ENCODE peak calls at places on chromosomes 4 and X, in nine cellular contexts. B is lung microvascular endothelial cell, Y is pancreas, P is AG09319, S is NCI-H2081, R is A172, L is foreskin fibroblast, M is fibroblast of villous mesenchyme, X is IMR-90. E is an unnamed sample.
A peak's percentile ranks its signal among the peaks of the same experiment; 100 is the strongest.

GRCh38 chr4:72858328-72858727 is 211.2 kb downstream of the COX18 start:
- DNase-seq in B (no peak), Y (no peak), P (peak; percentile 23), S (no peak), R (peak; percentile 65), L (peak; percentile 5), M (peak; percentile 79), X (peak; percentile 79), E (no peak)

GRCh38 chr4:99324978-99325377 is 3.8 kb upstream of the ADH1B start:
- DNase-seq in B (no peak), Y (peak; percentile 30), P (peak; percentile 79), S (no peak), R (no peak), L (peak; percentile 78), M (peak; percentile 87), X (peak; percentile 83), E (no peak)

GRCh38 chr4:70559924-70560323 is 32.1 kb upstream of the AMBN start:
- DNase-seq in B (no peak), Y (no peak), P (no peak), S (no peak), R (no peak), L (no peak), M (no peak), X (no peak), E (no peak)

GRCh38 chrX:16444353-16444752 is 205.6 kb upstream of the S100G start:
- DNase-seq in B (no peak), Y (no peak), P (no peak), S (no peak), R (peak; percentile 24), L (no peak), M (no peak), X (peak; percentile 89), E (no peak)

GRCh38 chr4:5747746-5748365 is 36.9 kb downstream of the EVC start:
- DNase-seq in B (peak; percentile 57), Y (no peak), P (peak; percentile 98), S (no peak), R (peak; percentile 41), L (peak; percentile 98), M (peak; percentile 96), X (peak; percentile 99), E (peak; percentile 95)

GRCh38 chrX:93585661-93586060 is 87.7 kb downstream of the NAP1L3 start:
- DNase-seq in B (no peak), Y (no peak), P (no peak), S (no peak), R (no peak), L (no peak), M (no peak), X (no peak), E (no peak)

GRCh38 chr4:3276961-3277360 is 15.9 kb upstream of the RGS12 start:
- DNase-seq in B (no peak), Y (no peak), P (no peak), S (no peak), R (peak; percentile 73), L (peak; percentile 13), M (no peak), X (peak; percentile 75), E (no peak)

GRCh38 chr4:118270492-118270891 is 82.3 kb downstream of the PRSS12 start:
- DNase-seq in B (peak; percentile 81), Y (no peak), P (no peak), S (peak; percentile 5), R (peak; percentile 39), L (no peak), M (peak; percentile 64), X (peak; percentile 66), E (peak; percentile 61)

GRCh38 chrX:72027914-72028307 is 103.8 kb downstream of the RTL5 start:
- DNase-seq in B (no peak), Y (no peak), P (no peak), S (no peak), R (no peak), L (no peak), M (no peak), X (no peak), E (no peak)

GRCh38 chr4:88276952-88277710 is 7.2 kb downstream of the PPM1K start:
- DNase-seq in B (no peak), Y (no peak), P (no peak), S (no peak), R (no peak), L (no peak), M (peak; percentile 26), X (no peak), E (no peak)

GRCh38 chrX:20016618-20016945 is 25.7 kb upstream of the BCLAF3 start:
- DNase-seq in B (no peak), Y (no peak), P (no peak), S (no peak), R (no peak), L (no peak), M (no peak), X (no peak), E (no peak)

GRCh38 chr4:122764071-122764807 is 31.7 kb downstream of the BBS12 start:
- DNase-seq in B (no peak), Y (no peak), P (no peak), S (no peak), R (peak; percentile 62), L (peak; percentile 45), M (peak; percentile 77), X (peak; percentile 75), E (peak; percentile 56)

GRCh38 chr4:17787315-17787714 is 5.9 kb upstream of the FAM184B start:
- DNase-seq in B (no peak), Y (no peak), P (no peak), S (no peak), R (peak; percentile 20), L (no peak), M (no peak), X (peak; percentile 78), E (no peak)

GRCh38 chr4:126396703-126397102 is 1081.9 kb downstream of the FAT4 start:
- DNase-seq in B (no peak), Y (no peak), P (no peak), S (no peak), R (no peak), L (no peak), M (no peak), X (no peak), E (no peak)

GRCh38 chr4:74335341-74336019 is 27.2 kb downstream of the EPGN start:
- DNase-seq in B (no peak), Y (no peak), P (no peak), S (no peak), R (no peak), L (no peak), M (no peak), X (no peak), E (no peak)

GRCh38 chrX:149683966-149684730 is 27.7 kb upstream of the MAGEA11 start:
- DNase-seq in B (no peak), Y (no peak), P (no peak), S (no peak), R (no peak), L (no peak), M (no peak), X (no peak), E (no peak)

GRCh38 chrX:65932173-65933084 is 107.5 kb downstream of the VSIG4 start:
- DNase-seq in B (no peak), Y (no peak), P (no peak), S (no peak), R (peak; percentile 14), L (no peak), M (no peak), X (no peak), E (no peak)

GRCh38 chrX:147602297-147602696 is 309.4 kb upstream of the FMR1 start:
- DNase-seq in B (no peak), Y (no peak), P (no peak), S (no peak), R (peak; percentile 23), L (no peak), M (no peak), X (no peak), E (no peak)

GRCh38 chrX:84336646-84337045 is 148.6 kb upstream of the RPS6KA6 start:
- DNase-seq in B (no peak), Y (no peak), P (no peak), S (no peak), R (no peak), L (no peak), M (no peak), X (peak; percentile 20), E (no peak)

GRCh38 chr4:83231620-83232056 is 53.0 kb downstream of the COQ2 start:
- DNase-seq in B (no peak), Y (no peak), P (no peak), S (no peak), R (no peak), L (peak; percentile 77), M (peak; percentile 38), X (no peak), E (no peak)

GRCh38 chrX:48278958-48279357 is 23.8 kb downstream of the SSX1 start:
- DNase-seq in B (no peak), Y (no peak), P (no peak), S (no peak), R (peak; percentile 13), L (no peak), M (peak; percentile 16), X (no peak), E (no peak)

GRCh38 chr4:57631147-57631546 is 521.0 kb upstream of the IGFBP7 start:
- DNase-seq in B (no peak), Y (no peak), P (no peak), S (no peak), R (no peak), L (no peak), M (no peak), X (no peak), E (no peak)

GRCh38 chr4:114782842-114783595 is 184.4 kb downstream of the UGT8 start:
- DNase-seq in B (no peak), Y (no peak), P (no peak), S (no peak), R (peak; percentile 4), L (no peak), M (no peak), X (no peak), E (no peak)

GRCh38 chrX:7086384-7086783 is 61.1 kb upstream of the STS start:
- DNase-seq in B (no peak), Y (no peak), P (no peak), S (no peak), R (no peak), L (no peak), M (peak; percentile 14), X (no peak), E (no peak)

GRCh38 chr4:6452897-6453687 is 19.3 kb downstream of the PPP2R2C start:
- DNase-seq in B (no peak), Y (no peak), P (no peak), S (no peak), R (no peak), L (no peak), M (no peak), X (no peak), E (no peak)

GRCh38 chr4:157115613-157116340 is 39.8 kb downstream of the GLRB start:
- DNase-seq in B (peak; percentile 89), Y (no peak), P (peak; percentile 7), S (no peak), R (peak; percentile 67), L (peak; percentile 33), M (peak; percentile 52), X (peak; percentile 77), E (peak; percentile 76)

GRCh38 chrX:75546724-75547123 is 23.9 kb upstream of the ZDHHC15 start:
- DNase-seq in B (no peak), Y (no peak), P (no peak), S (no peak), R (no peak), L (no peak), M (no peak), X (no peak), E (no peak)

GRCh38 chr4:48877827-48878535 is 28.6 kb downstream of the OCIAD2 start:
- DNase-seq in B (no peak), Y (no peak), P (no peak), S (no peak), R (no peak), L (no peak), M (no peak), X (no peak), E (no peak)

GRCh38 chrX:23773601-23774175 is 9.3 kb upstream of the SAT1 start:
- DNase-seq in B (peak; percentile 86), Y (no peak), P (no peak), S (no peak), R (peak; percentile 59), L (no peak), M (no peak), X (no peak), E (peak; percentile 83)

GRCh38 chr4:7947927-7948326 is 8.3 kb upstream of the AFAP1 start:
- DNase-seq in B (no peak), Y (no peak), P (no peak), S (no peak), R (no peak), L (no peak), M (no peak), X (no peak), E (no peak)

GRCh38 chr4:113639311-113639710 is 122.2 kb downstream of the CAMK2D start:
- DNase-seq in B (no peak), Y (no peak), P (no peak), S (no peak), R (no peak), L (no peak), M (no peak), X (no peak), E (no peak)

E was measured in dermis microvascular lymphatic vessel endothelial cell.